ENCODE peak calls at places on chromosomes 2 and 18, in seven cellular contexts. X, K, U, V, H, I and J are unnamed samples.

GRCh38 chr18:32093523-32093922 is 1.8 kb downstream of the RNF138 start:
- DNase-seq in X (no peak), K (no peak), U (no peak), V (peak; percentile 23), H (peak; percentile 34), I (no peak), J (no peak)

GRCh38 chr2:188383158-188383557 is 91.5 kb downstream of the GULP1 start:
- DNase-seq in X (no peak), K (no peak), U (peak; percentile 40), V (no peak), H (no peak), I (no peak), J (no peak)

GRCh38 chr2:44949329-44950151 is 8.0 kb downstream of the SIX3 start:
- DNase-seq in X (no peak), K (peak; percentile 40), U (peak; percentile 51), V (no peak), H (peak; percentile 28), I (no peak), J (peak; percentile 58)

GRCh38 chr18:11408555-11408954 is 200.8 kb upstream of the SLC35G4 start:
- DNase-seq in X (no peak), K (no peak), U (no peak), V (no peak), H (no peak), I (no peak), J (no peak)

GRCh38 chr2:235206980-235207579 is 255.3 kb downstream of the SH3BP4 start:
- DNase-seq in X (no peak), K (peak; percentile 12), U (no peak), V (no peak), H (no peak), I (no peak), J (no peak)

GRCh38 chr2:21363364-21363763 is 239.6 kb downstream of the TDRD15 start:
- DNase-seq in X (no peak), K (no peak), U (no peak), V (no peak), H (no peak), I (no peak), J (no peak)

GRCh38 chr2:133602538-133602937 is 34.3 kb upstream of the NCKAP5 start:
- DNase-seq in X (no peak), K (no peak), U (peak; percentile 74), V (no peak), H (no peak), I (no peak), J (no peak)

GRCh38 chr2:33210626-33211025 is 263.9 kb downstream of the LTBP1 start:
- DNase-seq in X (peak; percentile 65), K (peak; percentile 36), U (peak; percentile 97), V (no peak), H (peak; percentile 93), I (peak; percentile 34), J (no peak)

GRCh38 chr2:196101325-196101981 is 32.8 kb upstream of the DNAH7 start:
- DNase-seq in X (no peak), K (no peak), U (peak; percentile 85), V (peak; percentile 69), H (no peak), I (peak; percentile 56), J (no peak)

GRCh38 chr2:36373149-36373880 is 17.7 kb downstream of the CRIM1 start:
- DNase-seq in X (no peak), K (no peak), U (peak; percentile 87), V (no peak), H (no peak), I (no peak), J (no peak)